ENCODE peak calls at places on chromosomes 2 and 18, in five cellular contexts. One of them, this sample, is unnamed.

GRCh38 chr2:72915907-72916742 is 1.2 kb upstream of the EMX1 start:
- DNase-seq in A549: peak; percentile 68
- DNase-seq in K562: peak; percentile 66
- DNase-seq in GM12878: no peak
- DNase-seq in H1: peak; percentile 86
- DNase-seq in this sample: peak; percentile 60

GRCh38 chr2:178484245-178485041 is 4.2 kb downstream of the PLEKHA3 start:
- DNase-seq in H1: no peak
- DNase-seq in A549: no peak
- DNase-seq in GM12878: no peak
- DNase-seq in K562: peak; percentile 51
- DNase-seq in this sample: no peak

GRCh38 chr2:112757265-112757664 is 7.1 kb downstream of the CKAP2L start:
- DNase-seq in GM12878: no peak
- DNase-seq in A549: no peak
- DNase-seq in K562: no peak
- DNase-seq in H1: no peak
- DNase-seq in this sample: no peak

GRCh38 chr2:164757934-164758695 is 83.5 kb downstream of the COBLL1 start:
- DNase-seq in H1: no peak
- DNase-seq in GM12878: no peak
- DNase-seq in K562: no peak
- DNase-seq in A549: peak; percentile 68
- DNase-seq in this sample: peak; percentile 41

GRCh38 chr18:60232541-60232940 is 140.0 kb downstream of the MC4R start:
- DNase-seq in K562: no peak
- DNase-seq in H1: no peak
- DNase-seq in GM12878: no peak
- DNase-seq in A549: peak; percentile 15
- DNase-seq in this sample: no peak

GRCh38 chr18:77101410-77102245 is 31.0 kb downstream of the MBP start:
- DNase-seq in GM12878: peak; percentile 61
- DNase-seq in H1: peak; percentile 45
- DNase-seq in K562: no peak
- DNase-seq in A549: peak; percentile 90
- DNase-seq in this sample: no peak

GRCh38 chr2:158994920-158995676 is 26.7 kb downstream of the TANC1 start:
- DNase-seq in K562: no peak
- DNase-seq in H1: no peak
- DNase-seq in GM12878: no peak
- DNase-seq in A549: no peak
- DNase-seq in this sample: peak; percentile 86

GRCh38 chr2:10405441-10405840 is 42.7 kb downstream of the ODC1 start:
- DNase-seq in H1: no peak
- DNase-seq in GM12878: no peak
- DNase-seq in A549: peak; percentile 96
- DNase-seq in K562: no peak
- DNase-seq in this sample: no peak

GRCh38 chr2:54524236-54524991 is 68.3 kb downstream of the SPTBN1 start:
- DNase-seq in GM12878: peak; percentile 45
- DNase-seq in H1: no peak
- DNase-seq in A549: peak; percentile 28
- DNase-seq in K562: peak; percentile 16
- DNase-seq in this sample: no peak

GRCh38 chr2:42087137-42087856 is 39.5 kb downstream of the PKDCC start:
- DNase-seq in A549: no peak
- DNase-seq in GM12878: no peak
- DNase-seq in K562: no peak
- DNase-seq in H1: no peak
- DNase-seq in this sample: no peak

GRCh38 chr2:106028192-106028591 is 165.9 kb downstream of the UXS1 start:
- DNase-seq in A549: no peak
- DNase-seq in GM12878: no peak
- DNase-seq in K562: no peak
- DNase-seq in H1: no peak
- DNase-seq in this sample: no peak

GRCh38 chr2:136395590-136395989 is 277.6 kb upstream of the CXCR4 start:
- DNase-seq in H1: no peak
- DNase-seq in K562: no peak
- DNase-seq in GM12878: no peak
- DNase-seq in A549: no peak
- DNase-seq in this sample: no peak
- TF ChIP-seq HDAC2 in H1: no peak
- TF ChIP-seq HDAC2 in K562: no peak
- TF ChIP-seq HDAC2 in GM12878: no peak
- TF ChIP-seq HDAC2 in A549: no peak
- TF ChIP-seq HDAC2 in this sample: no peak

GRCh38 chr18:49177812-49178211 is 227.0 kb upstream of the SMAD7 start:
- DNase-seq in K562: no peak
- DNase-seq in GM12878: no peak
- DNase-seq in A549: no peak
- DNase-seq in H1: no peak
- DNase-seq in this sample: peak; percentile 34
- H3K4me2 ChIP-seq in K562: no peak overlapping the region
- H3K4me2 ChIP-seq in GM12878: no peak overlapping the region
- H3K4me2 ChIP-seq in A549: peak overlapping the region; percentile 50
- H3K4me2 ChIP-seq in H1: no peak overlapping the region
- H3K4me2 ChIP-seq in this sample: no peak overlapping the region

DNA sequence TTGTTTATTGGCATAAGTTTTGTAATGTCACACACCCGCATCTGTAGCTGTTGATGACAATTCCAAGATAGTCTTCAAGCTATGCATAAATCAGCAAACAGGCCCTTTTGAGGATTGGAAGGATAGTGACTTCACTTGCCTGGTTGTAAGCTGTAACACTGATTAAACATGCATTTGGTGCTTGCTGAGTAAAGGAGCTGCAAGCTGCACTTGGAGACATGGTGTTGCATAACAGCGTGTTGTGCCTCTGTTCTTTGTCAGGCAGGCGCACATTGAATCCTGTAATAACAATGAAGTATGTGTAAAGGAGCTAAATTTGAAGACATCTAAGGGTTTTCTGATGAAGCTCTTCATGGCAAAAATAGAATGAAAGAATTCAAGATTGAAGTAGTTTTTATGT is 68.7 kb upstream of the TTC27 start:
- DNase-seq in GM12878: no peak
- DNase-seq in H1: no peak
- DNase-seq in A549: no peak
- DNase-seq in K562: no peak
- DNase-seq in this sample: no peak
- TF ChIP-seq HDAC2 in GM12878: no peak
- TF ChIP-seq HDAC2 in H1: no peak
- TF ChIP-seq HDAC2 in A549: no peak
- TF ChIP-seq HDAC2 in K562: no peak
- TF ChIP-seq HDAC2 in this sample: no peak

GRCh38 chr2:181172676-181173075 is 192.3 kb downstream of the UBE2E3 start:
- DNase-seq in K562: no peak
- DNase-seq in GM12878: no peak
- DNase-seq in H1: no peak
- DNase-seq in A549: no peak
- DNase-seq in this sample: no peak
- H3K4me2 ChIP-seq in K562: no peak overlapping the region
- H3K4me2 ChIP-seq in GM12878: no peak overlapping the region
- H3K4me2 ChIP-seq in H1: no peak overlapping the region
- H3K4me2 ChIP-seq in A549: no peak overlapping the region
- H3K4me2 ChIP-seq in this sample: no peak overlapping the region

GRCh38 chr2:213934560-213934959 is 476.3 kb upstream of the VWC2L start:
- DNase-seq in A549: peak; percentile 27
- DNase-seq in K562: peak; percentile 1
- DNase-seq in H1: no peak
- DNase-seq in GM12878: peak; percentile 11
- DNase-seq in this sample: peak; percentile 44
- TF ChIP-seq HDAC2 in A549: no peak
- TF ChIP-seq HDAC2 in K562: no peak
- TF ChIP-seq HDAC2 in H1: no peak
- TF ChIP-seq HDAC2 in GM12878: no peak
- TF ChIP-seq HDAC2 in this sample: no peak

This sample was measured in HepG2.